ENCODE peak calls at places on chromosomes 5 and 9, in four cellular contexts. M, W, T and U are unnamed samples.

GRCh38 chr5:56056875-56057274 is 62.1 kb upstream of the IL6ST start:
- DNase-seq in W (no peak), T (no peak), M (no peak), U (no peak)

GRCh38 chr5:33939863-33940262 is 3.7 kb downstream of the RXFP3 start:
- DNase-seq in W (no peak), T (no peak), M (no peak), U (peak; percentile 42)

GRCh38 chr5:75281716-75282465 is 45.2 kb upstream of the ANKRD31 start:
- DNase-seq in W (no peak), T (no peak), M (no peak), U (no peak)

GRCh38 chr9:72703574-72703973 is 182.2 kb downstream of the TMC1 start:
- DNase-seq in T (no peak), W (no peak), M (no peak), U (peak; percentile 8)

GRCh38 chr5:149719666-149720065 is 10.4 kb upstream of the PPARGC1B start:
- DNase-seq in W (no peak), M (no peak), T (no peak), U (no peak)

GRCh38 chr5:9066349-9066748 is 479.5 kb downstream of the SEMA5A start:
- DNase-seq in M (no peak), W (no peak), T (no peak), U (no peak)

GRCh38 chr5:72228957-72229356 is 91.1 kb downstream of the MRPS27 start:
- DNase-seq in W (no peak), M (no peak), T (no peak), U (no peak)

GRCh38 chr5:93586948-93587918 is 4.2 kb downstream of the NR2F1 start:
- DNase-seq in T (no peak), M (no peak), W (no peak), U (no peak)

GRCh38 chr9:3074247-3074646 is 230.4 kb upstream of the PUM3 start:
- DNase-seq in W (peak; percentile 2), T (no peak), M (no peak), U (no peak)

GRCh38 chr5:32812399-32812798 is 101.3 kb downstream of the NPR3 start:
- DNase-seq in M (no peak), T (no peak), W (no peak), U (no peak)